ENCODE peak calls at places on chromosomes 3 and 15, in ten cellular contexts. Q, P, K, M, Y, J, Z, N, O and L are unnamed samples.

GRCh38 chr3:188286087-188286513 is 132.1 kb downstream of the LPP start:
- DNase-seq in Q (no peak), P (no peak), K (peak), M (no peak), Y (no peak), J (no peak), Z (peak), N (peak), O (no peak), L (no peak)

GRCh38 chr3:151750678-151751077 is 17.0 kb downstream of the AADACL2 start:
- DNase-seq in Q (no peak), P (no peak), K (no peak), M (no peak), Y (no peak), J (no peak), Z (no peak), N (no peak), O (no peak), L (no peak)

GRCh38 chr3:183285828-183286457 is 32.9 kb downstream of the B3GNT5 start:
- DNase-seq in Q (peak), P (peak), K (peak), M (peak), Y (peak), J (peak), Z (peak), N (peak), O (peak), L (peak)

GRCh38 chr3:42670051-42670576 is 15.2 kb upstream of the KLHL40 start:
- DNase-seq in Q (no peak), P (no peak), K (no peak), M (no peak), Y (no peak), J (no peak), Z (no peak), N (no peak), O (no peak), L (no peak)

GRCh38 chr3:174986685-174987084 is 127.6 kb downstream of the NAALADL2 start:
- DNase-seq in Q (no peak), P (no peak), K (no peak), M (no peak), Y (no peak), J (no peak), Z (no peak), N (no peak), O (no peak), L (no peak)

GRCh38 chr3:70989174-70989573 is 594.4 kb downstream of the FOXP1 start:
- DNase-seq in Q (no peak), P (no peak), K (no peak), M (no peak), Y (no peak), J (no peak), Z (no peak), N (peak), O (no peak), L (no peak)

GRCh38 chr15:98000249-98001203 is 40.0 kb downstream of the ARRDC4 start:
- DNase-seq in Q (no peak), P (no peak), K (no peak), M (no peak), Y (no peak), J (no peak), Z (no peak), N (no peak), O (no peak), L (no peak)

GRCh38 chr15:71782447-71783165 is 27.7 kb upstream of the NR2E3 start:
- DNase-seq in Q (no peak), P (no peak), K (no peak), M (peak), Y (no peak), J (no peak), Z (no peak), N (no peak), O (no peak), L (no peak)

GRCh38 chr15:89690276-89691218 is at the start of the genes PEX11A and WDR93:
- DNase-seq in Q (peak), P (peak), K (peak), M (peak), Y (peak), J (peak), Z (peak), N (no peak), O (peak), L (peak)

GRCh38 chr3:43363621-43364266 is 77.4 kb downstream of the SNRK start:
- DNase-seq in Q (no peak), P (no peak), K (no peak), M (no peak), Y (peak), J (no peak), Z (no peak), N (no peak), O (no peak), L (no peak)

GRCh38 chr3:4835616-4836043 is 143.6 kb upstream of the BHLHE40 start:
- DNase-seq in Q (no peak), P (no peak), K (no peak), M (no peak), Y (no peak), J (no peak), Z (no peak), N (no peak), O (no peak), L (no peak)

GRCh38 chr3:30286007-30286669 is 320.3 kb upstream of the TGFBR2 start:
- DNase-seq in Q (no peak), P (no peak), K (peak), M (peak), Y (peak), J (peak), Z (peak), N (peak), O (peak), L (no peak)

GRCh38 chr15:33226559-33227181 is 32.2 kb upstream of the FMN1 start:
- DNase-seq in Q (no peak), P (peak), K (peak), M (no peak), Y (no peak), J (no peak), Z (peak), N (no peak), O (peak), L (no peak)

GRCh38 chr3:158273646-158274045 is 163.8 kb downstream of the RSRC1 start:
- DNase-seq in Q (no peak), P (no peak), K (no peak), M (no peak), Y (no peak), J (no peak), Z (no peak), N (no peak), O (no peak), L (no peak)

GRCh38 chr3:140972833-140973232 is 31.2 kb downstream of the SLC25A36 start:
- DNase-seq in Q (no peak), P (no peak), K (no peak), M (no peak), Y (no peak), J (no peak), Z (no peak), N (no peak), O (no peak), L (no peak)

GRCh38 chr15:79966634-79967330 is 4.2 kb downstream of the BCL2A1 start:
- DNase-seq in Q (no peak), P (no peak), K (no peak), M (no peak), Y (no peak), J (no peak), Z (no peak), N (no peak), O (no peak), L (no peak)

GRCh38 chr15:55707523-55707922 is 35.4 kb downstream of the PRTG start:
- DNase-seq in Q (no peak), P (no peak), K (no peak), M (no peak), Y (no peak), J (no peak), Z (no peak), N (no peak), O (no peak), L (no peak)

GRCh38 chr15:63901912-63902670 is 68.3 kb upstream of the HERC1 start:
- DNase-seq in Q (no peak), P (no peak), K (no peak), M (no peak), Y (no peak), J (no peak), Z (no peak), N (no peak), O (no peak), L (no peak)

GRCh38 chr15:67511606-67512005 is 9.3 kb upstream of the C15orf61 start:
- DNase-seq in Q (no peak), P (no peak), K (no peak), M (no peak), Y (no peak), J (no peak), Z (no peak), N (no peak), O (no peak), L (no peak)

GRCh38 chr3:99781761-99782160 is 35.9 kb upstream of the CMSS1 start:
- DNase-seq in Q (no peak), P (no peak), K (no peak), M (no peak), Y (no peak), J (no peak), Z (no peak), N (no peak), O (no peak), L (no peak)

GRCh38 chr15:74364936-74365618 is 2.4 kb downstream of the CYP11A1 start:
- DNase-seq in Q (no peak), P (no peak), K (no peak), M (no peak), Y (no peak), J (no peak), Z (no peak), N (no peak), O (no peak), L (no peak)

GRCh38 chr3:12394516-12395271 is 89.6 kb upstream of the TSEN2 start:
- DNase-seq in Q (no peak), P (no peak), K (no peak), M (no peak), Y (no peak), J (no peak), Z (no peak), N (no peak), O (no peak), L (no peak)

GRCh38 chr3:151301787-151302186 is 14.8 kb downstream of the GPR87 start:
- DNase-seq in Q (no peak), P (no peak), K (no peak), M (no peak), Y (no peak), J (no peak), Z (no peak), N (peak), O (no peak), L (no peak)

GRCh38 chr3:139020036-139020867 is 474 bp downstream of the PRR23B start:
- DNase-seq in Q (peak), P (no peak), K (no peak), M (no peak), Y (peak), J (no peak), Z (no peak), N (no peak), O (no peak), L (no peak)
- H3K4me3 ChIP-seq in Q (no peak), P (no peak), K (no peak), M (no peak), Y (no peak), J (no peak), Z (no peak), N (no peak), O (no peak), L (no peak)

GRCh38 chr3:44762170-44762677 is 630 bp downstream of the KIF15 start:
- DNase-seq in Q (no peak), P (no peak), K (no peak), M (no peak), Y (no peak), J (no peak), Z (no peak), N (no peak), O (no peak), L (no peak)
- H3K4me3 ChIP-seq in Q (peak), P (peak), K (peak), M (peak), Y (peak), J (peak), Z (peak), N (peak), O (peak), L (peak)

GRCh38 chr15:58065011-58065444 is 483 bp downstream of the ALDH1A2 start:
- DNase-seq in Q (peak), P (no peak), K (no peak), M (peak), Y (peak), J (peak), Z (no peak), N (no peak), O (no peak), L (no peak)
- H3K4me3 ChIP-seq in Q (peak), P (no peak), K (peak), M (peak), Y (no peak), J (no peak), Z (peak), N (no peak), O (no peak), L (no peak)

GRCh38 chr3:14405120-14405885 is 2.9 kb downstream of the SLC6A6 start:
- DNase-seq in Q (no peak), P (no peak), K (no peak), M (no peak), Y (no peak), J (no peak), Z (no peak), N (no peak), O (no peak), L (no peak)
- H3K4me3 ChIP-seq in Q (peak), P (no peak), K (no peak), M (no peak), Y (no peak), J (no peak), Z (no peak), N (no peak), O (peak), L (no peak)